ENCODE peak calls at places on chromosomes 7 and 10, in seven cellular contexts. One of them, this sample, is unnamed.

GRCh38 chr7:90988523-90988922 is 275.7 kb upstream of the FZD1 start:
- DNase-seq in astrocyte of the hippocampus: no peak
- DNase-seq in cardiac fibroblast: no peak
- DNase-seq in retina: no peak
- DNase-seq in ELR: no peak
- DNase-seq in T-cell: no peak
- DNase-seq in PC-9: no peak
- DNase-seq in this sample: no peak

GRCh38 chr10:119231654-119232053 is 24.3 kb downstream of the GRK5 start:
- DNase-seq in PC-9: no peak
- DNase-seq in T-cell: no peak
- DNase-seq in retina: no peak
- DNase-seq in astrocyte of the hippocampus: no peak
- DNase-seq in ELR: no peak
- DNase-seq in cardiac fibroblast: no peak
- DNase-seq in this sample: no peak

GRCh38 chr7:548401-548800 is 28.8 kb upstream of the PDGFA start:
- DNase-seq in PC-9: no peak
- DNase-seq in ELR: no peak
- DNase-seq in cardiac fibroblast: no peak
- DNase-seq in T-cell: no peak
- DNase-seq in retina: no peak
- DNase-seq in astrocyte of the hippocampus: no peak
- DNase-seq in this sample: no peak

GRCh38 chr7:29748286-29749099 is 57.8 kb upstream of the WIPF3 start:
- DNase-seq in astrocyte of the hippocampus: peak
- DNase-seq in ELR: peak
- DNase-seq in PC-9: no peak
- DNase-seq in T-cell: no peak
- DNase-seq in retina: no peak
- DNase-seq in cardiac fibroblast: peak
- DNase-seq in this sample: peak

GRCh38 chr10:126372359-126372758 is 15.9 kb downstream of the ADAM12 start:
- DNase-seq in T-cell: no peak
- DNase-seq in PC-9: no peak
- DNase-seq in astrocyte of the hippocampus: no peak
- DNase-seq in ELR: no peak
- DNase-seq in cardiac fibroblast: no peak
- DNase-seq in retina: no peak
- DNase-seq in this sample: no peak

GRCh38 chr10:12237265-12238220 is 41.6 kb downstream of the CDC123 start:
- DNase-seq in T-cell: no peak
- DNase-seq in astrocyte of the hippocampus: no peak
- DNase-seq in PC-9: no peak
- DNase-seq in ELR: no peak
- DNase-seq in cardiac fibroblast: no peak
- DNase-seq in retina: no peak
- DNase-seq in this sample: no peak

GRCh38 chr7:85890244-85890811 is 703.5 kb upstream of the SEMA3D start:
- DNase-seq in PC-9: no peak
- DNase-seq in astrocyte of the hippocampus: peak
- DNase-seq in ELR: peak
- DNase-seq in T-cell: no peak
- DNase-seq in cardiac fibroblast: peak
- DNase-seq in retina: peak
- DNase-seq in this sample: no peak

GRCh38 chr10:43461950-43462349 is 25.0 kb downstream of the ZNF487 start:
- DNase-seq in ELR: peak
- DNase-seq in astrocyte of the hippocampus: peak
- DNase-seq in T-cell: no peak
- DNase-seq in PC-9: peak
- DNase-seq in retina: peak
- DNase-seq in cardiac fibroblast: peak
- DNase-seq in this sample: peak

GRCh38 chr10:33136271-33136670 is 178.2 kb upstream of the ITGB1 start:
- DNase-seq in T-cell: no peak
- DNase-seq in ELR: peak
- DNase-seq in astrocyte of the hippocampus: peak
- DNase-seq in cardiac fibroblast: peak
- DNase-seq in PC-9: no peak
- DNase-seq in retina: no peak
- DNase-seq in this sample: no peak

GRCh38 chr10:29648114-29648982 is 13.6 kb upstream of the SVIL start:
- DNase-seq in astrocyte of the hippocampus: peak
- DNase-seq in PC-9: no peak
- DNase-seq in retina: no peak
- DNase-seq in T-cell: peak
- DNase-seq in cardiac fibroblast: no peak
- DNase-seq in ELR: peak
- DNase-seq in this sample: no peak

GRCh38 chr7:130887182-130888016 is 153.4 kb upstream of the KLF14 start:
- DNase-seq in PC-9: peak
- DNase-seq in T-cell: no peak
- DNase-seq in astrocyte of the hippocampus: peak
- DNase-seq in ELR: peak
- DNase-seq in cardiac fibroblast: peak
- DNase-seq in retina: no peak
- DNase-seq in this sample: no peak

GRCh38 chr7:35865287-35865686 is 64.4 kb downstream of the SEPTIN7 start:
- DNase-seq in PC-9: no peak
- DNase-seq in ELR: no peak
- DNase-seq in T-cell: no peak
- DNase-seq in cardiac fibroblast: no peak
- DNase-seq in astrocyte of the hippocampus: no peak
- DNase-seq in retina: no peak
- DNase-seq in this sample: no peak

GRCh38 chr10:186911-187310 is 51.7 kb downstream of the ZMYND11 start:
- DNase-seq in retina: no peak
- DNase-seq in PC-9: no peak
- DNase-seq in T-cell: no peak
- DNase-seq in astrocyte of the hippocampus: no peak
- DNase-seq in ELR: no peak
- DNase-seq in cardiac fibroblast: no peak
- DNase-seq in this sample: no peak